ENCODE peak calls at places on chromosomes 5 and 9, in four cellular contexts. L, A, W and B are unnamed samples.

GRCh38 chr9:21708225-21708624 is 94.2 kb upstream of the MTAP start:
- DNase-seq in L (no peak), A (no peak), W (no peak), B (no peak)

GRCh38 chr5:92403308-92403707 is 1020.2 kb upstream of the ARRDC3 start:
- DNase-seq in L (no peak), A (no peak), W (no peak), B (no peak)

GRCh38 chr5:16411741-16412455 is 53.7 kb downstream of the ZNF622 start:
- DNase-seq in L (no peak), A (no peak), W (no peak), B (no peak)

GRCh38 chr5:52065182-52065581 is 681.9 kb downstream of the ISL1 start:
- DNase-seq in L (no peak), A (no peak), W (no peak), B (no peak)

GRCh38 chr9:134230942-134231325 is 66.6 kb upstream of the RNU6ATAC start:
- DNase-seq in L (no peak), A (no peak), W (no peak), B (no peak)

GRCh38 chr5:99063737-99064136 is 134.9 kb upstream of the CHD1 start:
- DNase-seq in L (no peak), A (no peak), W (no peak), B (no peak)

GRCh38 chr5:162703914-162704313 is 636.3 kb downstream of the GABRG2 start:
- DNase-seq in L (no peak), A (no peak), W (no peak), B (no peak)

GRCh38 chr9:104915739-104916138 is 12.2 kb downstream of the ABCA1 start:
- DNase-seq in L (no peak), A (no peak), W (no peak), B (no peak)

GRCh38 chr5:155587458-155587857 is 573.9 kb downstream of the KIF4B start:
- DNase-seq in L (no peak), A (no peak), W (peak), B (no peak)

GRCh38 chr9:69675563-69675962 is 3.4 kb upstream of the APBA1 start:
- DNase-seq in L (no peak), A (no peak), W (no peak), B (no peak)

GRCh38 chr9:69672828-69673640 is 863 bp upstream of the APBA1 start:
- DNase-seq in L (peak), A (peak), W (peak), B (peak)

GRCh38 chr9:69674112-69674511 is 1.9 kb upstream of the APBA1 start:
- DNase-seq in L (no peak), A (no peak), W (no peak), B (no peak)

GRCh38 chr9:69671904-69672827 is at the start of gene APBA1:
- DNase-seq in L (peak), A (no peak), W (no peak), B (peak)

GRCh38 chr9:69674741-69675438 is 2.7 kb upstream of the APBA1 start:
- DNase-seq in L (no peak), A (no peak), W (no peak), B (no peak)
- TF ChIP-seq SPI1 in L (no peak), A (no peak), W (no peak), B (no peak)

GRCh38 chr9:88533951-88534455 is 975 bp upstream of the NXNL2 start:
- DNase-seq in L (peak), A (no peak), W (peak), B (no peak)
- TF ChIP-seq SPI1 in L (no peak), A (no peak), W (peak), B (no peak)

GRCh38 chr9:37027582-37028424 is 6.3 kb downstream of the PAX5 start:
- DNase-seq in L (peak), A (peak), W (peak), B (peak)
- TF ChIP-seq SPI1 in L (no peak), A (no peak), W (no peak), B (no peak)

DNA sequence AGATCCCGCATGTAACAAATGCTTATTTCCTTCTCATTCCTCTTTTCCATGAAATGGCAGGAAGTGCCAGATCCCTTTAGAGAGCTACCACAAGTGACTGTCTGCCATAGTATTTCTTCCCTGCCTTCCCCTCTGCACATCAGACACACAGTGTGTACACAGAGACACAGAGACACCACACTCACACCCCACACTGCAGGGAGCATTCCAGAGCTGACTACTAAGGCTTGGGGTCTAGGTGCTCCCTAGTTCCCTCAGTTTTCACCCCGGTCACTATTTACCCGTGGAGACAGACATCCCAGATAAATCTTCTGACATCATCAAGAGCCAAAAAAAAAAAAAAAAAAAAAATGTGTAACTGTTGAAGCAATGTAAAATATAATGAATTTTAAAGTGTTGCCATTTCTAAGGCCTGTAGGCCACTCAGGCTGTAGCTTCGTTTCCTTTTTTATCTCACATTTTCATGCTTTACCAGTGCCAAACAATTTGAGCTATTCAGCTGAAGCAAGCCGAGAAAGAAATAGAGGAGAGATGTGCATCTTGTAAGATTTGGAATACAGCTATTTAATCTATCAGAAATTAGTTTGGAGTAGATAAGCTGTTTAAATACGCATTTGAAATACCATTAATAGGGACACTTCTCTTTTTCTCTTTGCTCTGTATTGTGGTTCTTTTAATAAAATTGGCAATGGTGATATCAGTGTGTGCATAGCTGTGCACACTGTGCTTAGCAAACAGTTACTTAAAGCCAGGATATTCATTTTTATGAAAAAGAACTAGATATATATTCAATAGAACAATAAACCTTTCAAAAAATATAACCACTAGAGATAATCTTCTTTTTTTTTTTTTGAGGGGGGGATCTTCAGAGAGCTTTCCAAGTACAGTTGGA is 405.4 kb downstream of the PDE4D start:
- DNase-seq in L (no peak), A (no peak), W (no peak), B (no peak)
- TF ChIP-seq SPI1 in L (no peak), A (no peak), W (no peak), B (no peak)

DNA sequence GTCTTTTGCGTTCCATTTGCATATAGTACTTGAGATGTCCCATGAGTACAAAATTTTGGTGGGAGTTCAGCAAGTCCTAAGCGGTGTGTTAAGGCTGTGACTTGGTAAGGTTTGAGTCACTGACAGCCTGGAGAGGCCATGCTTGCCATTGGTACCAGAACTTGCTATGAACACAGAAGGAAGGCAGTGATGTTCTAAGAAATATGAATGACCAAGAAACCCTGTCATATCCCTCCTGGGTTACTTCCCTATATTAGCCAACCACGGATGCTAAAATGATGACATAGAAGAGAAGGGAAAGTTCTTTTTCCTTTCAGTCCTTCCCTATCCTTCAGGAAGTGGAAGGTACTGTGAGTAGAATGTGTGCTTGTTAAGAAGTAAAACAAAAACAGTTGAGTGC is 136.7 kb downstream of the GCNT1 start:
- DNase-seq in L (no peak), A (no peak), W (no peak), B (no peak)
- TF ChIP-seq SPI1 in L (no peak), A (no peak), W (no peak), B (no peak)

GRCh38 chr5:151811593-151812321 is 40.0 kb downstream of the G3BP1 start:
- DNase-seq in L (no peak), A (no peak), W (no peak), B (no peak)
- TF ChIP-seq SPI1 in L (no peak), A (no peak), W (no peak), B (no peak)

GRCh38 chr5:88825782-88826110 is 57.2 kb downstream of the MEF2C start:
- DNase-seq in L (peak), A (no peak), W (peak), B (no peak)

GRCh38 chr5:88824892-88825781 is 57.8 kb downstream of the MEF2C start:
- DNase-seq in L (no peak), A (no peak), W (no peak), B (no peak)

GRCh38 chr5:88829053-88829452 is 53.9 kb downstream of the MEF2C start:
- DNase-seq in L (peak), A (no peak), W (peak), B (no peak)

GRCh38 chr5:88827997-88828396 is 55.0 kb downstream of the MEF2C start:
- DNase-seq in L (no peak), A (no peak), W (no peak), B (no peak)

DNA sequence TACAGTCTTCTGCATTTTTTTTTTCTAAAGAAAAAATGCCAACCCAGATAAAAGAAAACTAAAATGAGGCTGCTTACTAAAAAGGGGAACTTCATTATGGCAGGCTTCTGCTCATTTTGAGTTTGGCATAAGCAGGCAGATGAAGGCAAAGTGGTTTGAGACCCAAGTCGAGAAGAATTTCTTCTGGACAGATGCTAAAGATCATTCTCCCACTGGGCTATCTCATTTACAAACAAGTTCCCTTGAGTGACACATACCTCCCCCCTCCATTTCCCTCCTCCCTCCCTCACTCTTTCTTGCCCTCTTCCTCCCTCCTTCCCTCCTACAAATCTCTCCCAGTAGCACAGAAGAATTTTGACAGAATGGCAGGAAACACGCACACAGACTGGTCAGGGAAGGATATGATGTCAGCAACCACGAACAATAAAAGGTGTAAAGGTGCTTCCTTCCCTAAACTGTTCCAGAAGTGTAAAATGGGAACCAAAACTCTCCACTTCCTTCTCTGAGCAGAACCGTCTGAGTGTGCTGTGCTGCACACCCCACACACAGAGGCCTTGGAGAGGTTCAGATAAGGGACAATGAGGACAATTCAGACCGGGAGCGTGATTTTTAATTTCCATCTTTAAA is 55.9 kb downstream of the MEF2C start:
- DNase-seq in L (peak), A (peak), W (peak), B (no peak)
- TF ChIP-seq SPI1 in L (peak), A (peak), W (peak), B (peak)

DNA sequence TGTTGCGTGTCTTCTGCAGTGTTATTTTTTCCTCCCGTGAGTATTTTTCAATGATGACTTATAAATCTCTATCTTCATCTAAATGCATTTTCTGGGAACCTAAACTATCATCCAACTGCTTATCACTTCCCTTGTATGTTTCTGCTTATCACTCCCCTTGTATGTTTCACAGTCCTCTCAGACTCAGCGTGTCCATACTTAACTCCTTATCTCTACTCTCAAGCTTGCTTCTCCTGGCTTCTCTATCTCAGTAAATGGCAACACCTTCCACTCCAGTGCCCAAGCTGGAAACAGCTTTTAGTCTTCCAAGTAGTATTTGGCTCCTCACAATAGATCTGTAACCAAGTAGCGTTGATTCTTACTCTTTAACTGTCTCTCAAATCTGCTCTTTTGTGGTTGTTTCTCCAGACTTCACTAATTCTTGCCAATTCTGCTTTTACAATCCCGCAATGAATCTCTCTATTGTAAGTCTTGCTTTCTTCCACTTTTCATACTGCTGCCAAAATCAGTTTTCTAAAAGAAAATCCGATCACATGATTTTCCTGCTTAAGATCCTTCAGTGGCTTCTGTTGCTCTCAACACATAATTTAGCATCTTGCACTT is 33.8 kb upstream of the TXNDC8 start:
- DNase-seq in L (peak), A (no peak), W (no peak), B (no peak)
- TF ChIP-seq SPI1 in L (peak), A (no peak), W (no peak), B (no peak)

GRCh38 chr9:72600671-72601070 is 79.3 kb downstream of the TMC1 start:
- DNase-seq in L (no peak), A (no peak), W (no peak), B (no peak)
- TF ChIP-seq SPI1 in L (no peak), A (no peak), W (no peak), B (no peak)

DNA sequence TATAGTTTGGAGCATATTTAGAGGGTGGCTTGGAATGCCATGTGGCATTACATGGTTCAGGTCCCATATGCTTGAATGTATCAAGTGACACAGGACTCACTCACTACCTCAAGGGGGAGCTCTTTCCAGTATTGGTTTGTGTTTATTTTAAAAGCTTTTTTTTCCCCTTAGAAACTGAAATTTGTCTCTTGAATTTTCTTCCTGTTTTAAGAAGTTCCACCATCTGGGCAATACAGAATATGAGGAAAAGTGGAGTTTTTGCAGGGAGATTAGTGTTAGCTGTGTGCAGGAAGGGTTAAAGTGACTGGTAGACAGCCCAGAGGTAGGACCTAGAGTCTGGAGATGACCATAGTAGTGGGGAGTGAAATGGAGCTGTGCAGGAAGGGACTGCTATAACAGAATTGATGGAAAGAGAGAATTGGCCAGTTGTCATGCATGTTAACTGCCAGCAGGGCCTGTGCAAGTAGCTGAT is 36.6 kb downstream of the CTNNA1 start:
- DNase-seq in L (peak), A (no peak), W (peak), B (peak)
- TF ChIP-seq SPI1 in L (no peak), A (no peak), W (no peak), B (no peak)